ENCODE peak calls at places on chromosomes 7 and 10, in eight cellular contexts. S is activated CD4-positive, alpha-beta T cell treated with anti-CD3 and anti-CD28 coated beads, Interleukin-2, amount 10 ng/mL, durations not matched to agents 7 days and 5 days; F is thoracic aorta; E is GM03348; H is activated effector memory CD4-positive, alpha-beta T cell treated with anti-CD3 and anti-CD28 coated beads, Interleukin-2, amount 50 U/mL, for 16 hours; N is CD4-positive, alpha-beta T cell; T is ovary; V is WERI-Rb-1. I is an unnamed sample.

GRCh38 chr10:48205918-48206317 is 68.6 kb downstream of the FRMPD2 start:
- DNase-seq in V (no peak), E (no peak), F (no peak), H (no peak), T (no peak), N (no peak), S (no peak), I (no peak)

GRCh38 chr7:17239683-17240521 is 58.5 kb upstream of the AHR start:
- DNase-seq in S (no peak), F (no peak), T (no peak), V (no peak), H (no peak), N (no peak), E (peak), I (peak)

GRCh38 chr10:48509061-48509772 is 95.7 kb downstream of the ARHGAP22 start:
- DNase-seq in N (no peak), T (peak), H (no peak), V (no peak), S (no peak), F (no peak), E (no peak), I (no peak)

GRCh38 chr7:41328544-41328943 is 374.3 kb downstream of the INHBA start:
- DNase-seq in S (no peak), N (no peak), V (no peak), E (peak), T (no peak), H (no peak), F (no peak), I (peak)

GRCh38 chr10:124821520-124821919 is 19.9 kb downstream of the ABRAXAS2 start:
- DNase-seq in V (no peak), N (no peak), S (no peak), T (no peak), E (no peak), F (no peak), H (no peak), I (no peak)

GRCh38 chr10:116665541-116666125 is 44.9 kb downstream of the PNLIPRP2 start:
- DNase-seq in S (no peak), N (no peak), T (peak), F (no peak), V (no peak), E (peak), H (no peak), I (peak)

GRCh38 chr10:128058106-128058745 is 68.0 kb downstream of the MKI67 start:
- DNase-seq in N (no peak), V (no peak), T (no peak), S (no peak), F (no peak), E (no peak), H (no peak), I (no peak)

GRCh38 chr7:12868027-12868426 is 180.6 kb downstream of the ARL4A start:
- DNase-seq in F (no peak), E (no peak), H (no peak), T (no peak), N (no peak), S (no peak), V (no peak), I (no peak)

GRCh38 chr7:143145-143751 is 49.1 kb upstream of the FAM20C start:
- DNase-seq in E (no peak), V (no peak), S (no peak), N (no peak), T (peak), F (no peak), H (peak), I (no peak)

GRCh38 chr10:8037199-8037801 is 17.2 kb upstream of the GATA3 start:
- DNase-seq in T (no peak), N (no peak), H (no peak), S (no peak), V (no peak), E (no peak), F (no peak), I (no peak)

GRCh38 chr10:110007171-110007700 is 548 bp upstream of the ADD3 start:
- DNase-seq in F (no peak), S (no peak), H (peak), T (no peak), N (no peak), V (no peak), E (peak), I (no peak)

GRCh38 chr10:123885406-123886164 is 6.0 kb downstream of the CPXM2 start:
- DNase-seq in E (no peak), N (no peak), S (no peak), F (peak), T (no peak), H (no peak), V (no peak), I (no peak)

GRCh38 chr7:39310699-39311098 is 255.5 kb upstream of the YAE1 start:
- DNase-seq in F (no peak), E (no peak), N (no peak), T (no peak), V (no peak), H (no peak), S (no peak), I (no peak)

GRCh38 chr10:68239596-68240150 is 7.8 kb upstream of the ATOH7 start:
- DNase-seq in F (no peak), V (no peak), S (no peak), H (no peak), E (no peak), T (no peak), N (no peak), I (peak)

GRCh38 chr7:159032310-159032709 is 112.4 kb downstream of the VIPR2 start:
- DNase-seq in N (peak), E (no peak), V (no peak), H (no peak), S (no peak), F (no peak), T (no peak), I (no peak)

GRCh38 chr10:42941790-42942189 is 135.1 kb upstream of the RET start:
- DNase-seq in F (no peak), T (no peak), N (no peak), S (no peak), H (no peak), E (no peak), V (no peak), I (no peak)

GRCh38 chr10:34638405-34639054 is 176.6 kb downstream of the PARD3 start:
- DNase-seq in V (peak), E (peak), T (peak), N (peak), S (peak), H (peak), F (peak), I (peak)

GRCh38 chr7:135911091-135911490 is 66.1 kb downstream of the MTPN start:
- DNase-seq in E (no peak), S (no peak), V (peak), N (no peak), H (no peak), T (peak), F (no peak), I (no peak)

GRCh38 chr10:99779335-99779734 is 3.1 kb upstream of the ABCC2 start:
- DNase-seq in V (no peak), S (no peak), N (no peak), T (no peak), F (no peak), E (peak), H (no peak), I (peak)

GRCh38 chr10:73591935-73592699 is 975 bp upstream of the USP54 start:
- DNase-seq in F (no peak), E (peak), T (peak), S (peak), N (no peak), V (peak), H (no peak), I (peak)

GRCh38 chr10:43854042-43854441 is 205.4 kb upstream of the ZNF32 start:
- DNase-seq in E (peak), S (no peak), V (no peak), F (no peak), T (no peak), N (no peak), H (no peak), I (peak)

GRCh38 chr7:100491192-100491578 is 7.5 kb downstream of the NYAP1 start:
- DNase-seq in V (no peak), H (no peak), T (no peak), N (no peak), S (no peak), E (no peak), F (no peak), I (no peak)

GRCh38 chr10:69418052-69418752 is 1.5 kb upstream of the TACR2 start:
- DNase-seq in N (no peak), F (no peak), E (no peak), S (no peak), V (no peak), H (no peak), T (no peak), I (no peak)

GRCh38 chr7:144437370-144438191 is 34.1 kb upstream of the NOBOX start:
- DNase-seq in S (peak), E (peak), T (peak), H (peak), F (no peak), V (peak), N (no peak), I (peak)

GRCh38 chr10:11210211-11210922 is 192.7 kb downstream of the CELF2 start:
- DNase-seq in V (no peak), E (no peak), F (no peak), S (no peak), N (no peak), T (no peak), H (no peak), I (no peak)

GRCh38 chr7:99398891-99399445 is 9.4 kb downstream of the PDAP1 start:
- DNase-seq in E (no peak), F (no peak), S (no peak), N (no peak), H (no peak), T (no peak), V (no peak), I (no peak)

GRCh38 chr7:51950811-51951210 is 634.2 kb upstream of the COBL start:
- DNase-seq in E (no peak), S (no peak), H (no peak), T (no peak), N (no peak), F (no peak), V (no peak), I (no peak)

GRCh38 chr7:134327896-134328295 is 11.2 kb upstream of the SLC35B4 start:
- DNase-seq in F (no peak), E (peak), S (peak), V (peak), T (no peak), N (peak), H (peak), I (peak)